ENCODE peak calls at places on chromosomes 4 and X, in eight cellular contexts. U is upper lobe of right lung, C is nephron progenitor cell, F is progenitor cell of endocrine pancreas, L is right lobe of liver, K is HFF-Myc, V is lower leg skin, O is SK-N-SH. X is an unnamed sample.

GRCh38 chr4:2068198-2068470 is 9.0 kb downstream of the NAT8L start:
- DNase-seq in L (no peak), K (no peak), C (no peak), O (no peak), F (no peak), U (no peak), V (no peak), X (no peak)

GRCh38 chr4:15164571-15164970 is 162.3 kb downstream of the CPEB2 start:
- DNase-seq in L (no peak), F (no peak), O (no peak), K (no peak), V (no peak), U (no peak), C (no peak), X (no peak)

GRCh38 chr4:151744614-151745013 is 16.2 kb downstream of the GATB start:
- DNase-seq in O (no peak), V (no peak), K (peak), C (no peak), L (no peak), F (no peak), U (no peak), X (no peak)

GRCh38 chrX:38282044-38282443 is 45.3 kb downstream of the RPGR start:
- DNase-seq in C (no peak), K (no peak), U (no peak), V (no peak), F (no peak), O (no peak), L (no peak), X (no peak)

GRCh38 chrX:125651426-125651825 is 331.8 kb downstream of the TEX13C start:
- DNase-seq in C (no peak), V (no peak), K (no peak), U (no peak), F (no peak), L (no peak), O (no peak), X (no peak)

GRCh38 chr4:72326692-72327632 is 242.1 kb downstream of the ADAMTS3 start:
- DNase-seq in O (peak), U (no peak), K (no peak), C (no peak), V (no peak), F (no peak), L (no peak), X (no peak)

GRCh38 chr4:14928035-14928434 is 74.2 kb upstream of the CPEB2 start:
- DNase-seq in K (no peak), V (no peak), O (no peak), C (no peak), U (no peak), L (peak), F (no peak), X (no peak)

GRCh38 chr4:67332627-67333026 is 212.7 kb downstream of the CENPC start:
- DNase-seq in K (no peak), F (no peak), L (no peak), O (peak), U (no peak), C (peak), V (no peak), X (no peak)

GRCh38 chrX:70479970-70480659 is 35.5 kb downstream of the DLG3 start:
- DNase-seq in L (no peak), K (no peak), O (no peak), F (no peak), V (no peak), C (no peak), U (no peak), X (no peak)

DNA sequence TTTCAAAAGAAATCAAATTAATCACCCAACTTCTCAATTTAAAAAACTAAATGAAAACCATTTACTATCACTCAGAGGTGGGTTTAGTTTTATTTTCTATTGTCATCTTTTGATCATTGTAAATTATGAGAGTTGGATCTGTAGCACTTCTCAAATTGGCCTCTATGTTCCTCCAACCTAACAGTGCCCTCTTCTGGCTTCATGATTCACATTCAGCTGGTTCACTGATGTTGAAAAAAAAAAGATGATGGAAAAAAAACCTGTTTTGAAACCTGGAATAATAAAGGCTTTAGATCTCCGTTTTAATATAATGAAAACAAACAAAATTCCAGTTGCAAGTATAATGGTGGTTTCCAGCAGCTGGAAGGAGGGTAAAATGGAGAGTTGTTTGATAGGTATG is 2.4 kb upstream of the NBDY start:
- DNase-seq in K (no peak), C (no peak), U (no peak), F (no peak), O (peak), V (peak), L (no peak), X (no peak)
- TF ChIP-seq CTCF in K (peak), C (peak), U (peak), F (peak), O (peak), V (no peak), L (peak), X (no peak)

GRCh38 chrX:108537005-108537404 is 97.4 kb downstream of the COL4A5 start:
- DNase-seq in V (peak), K (no peak), U (no peak), L (no peak), O (peak), F (no peak), C (peak), X (no peak)
- TF ChIP-seq CTCF in V (no peak), K (peak), U (peak), L (peak), O (peak), F (peak), C (peak), X (no peak)

DNA sequence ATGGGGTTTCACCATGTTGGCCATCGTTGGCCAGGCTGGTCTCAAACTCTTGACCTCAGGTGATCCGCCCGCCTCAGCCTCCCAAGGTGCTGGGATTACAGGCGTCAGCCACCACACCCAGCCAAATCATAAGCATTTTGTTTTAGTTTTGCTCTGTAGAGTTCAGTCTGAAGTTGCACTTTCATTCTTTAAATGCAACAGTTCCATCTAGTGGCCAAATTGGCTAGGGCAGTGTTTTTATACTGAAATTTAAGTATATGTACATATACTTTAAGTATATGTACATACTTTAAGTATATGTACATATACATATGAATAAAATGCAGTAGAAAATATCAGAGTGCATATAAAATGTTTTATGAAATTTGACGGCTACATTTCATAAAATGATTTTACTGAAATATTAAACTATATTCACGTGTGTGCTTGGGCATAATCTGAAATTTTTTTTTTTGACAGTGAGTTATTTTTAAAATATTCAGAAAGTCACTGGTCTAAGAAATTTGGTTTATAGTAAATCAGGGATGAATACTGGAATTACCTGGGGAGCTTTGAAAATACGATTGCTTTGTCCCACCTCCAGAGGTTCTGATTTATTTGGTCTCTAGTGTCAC is 145.5 kb downstream of the NWD2 start:
- DNase-seq in O (peak), V (peak), F (no peak), L (no peak), C (peak), U (no peak), K (peak), X (no peak)
- TF ChIP-seq CTCF in O (peak), V (no peak), F (peak), L (peak), C (peak), U (peak), K (peak), X (no peak)

GRCh38 chrX:153554519-153555167 is 37.2 kb downstream of the ATP2B3 start:
- DNase-seq in V (peak), F (peak), L (peak), C (peak), K (no peak), U (peak), O (peak), X (peak)
- TF ChIP-seq CTCF in V (no peak), F (peak), L (peak), C (peak), K (peak), U (peak), O (peak), X (no peak)